ENCODE peak calls at places on chromosomes 16 and 17, in seven cellular contexts. Z is endothelial cell of umbilical vein, F is Karpas-422, M is IMR-90, G is GM23338, O is OCI-LY7, R is PC-9. P is an unnamed sample.

GRCh38 chr17:80031691-80032480 is 3.8 kb downstream of the TBC1D16 start:
- DNase-seq in Z (no peak), F (no peak), M (no peak), G (no peak), O (no peak), R (no peak), P (no peak)

GRCh38 chr16:19701091-19701490 is 16.9 kb downstream of the KNOP1 start:
- DNase-seq in Z (no peak), F (no peak), M (peak), G (no peak), O (no peak), R (no peak), P (no peak)

GRCh38 chr17:50807014-50807413 is 28.4 kb upstream of the WFIKKN2 start:
- DNase-seq in Z (no peak), F (no peak), M (no peak), G (no peak), O (no peak), R (no peak), P (no peak)

GRCh38 chr16:79278506-79278905 is 322.0 kb downstream of the MAF start:
- DNase-seq in Z (no peak), F (no peak), M (no peak), G (no peak), O (peak), R (no peak), P (no peak)

GRCh38 chr17:39962642-39963220 is at the start of gene GSDMA:
- DNase-seq in Z (no peak), F (no peak), M (no peak), G (no peak), O (peak), R (no peak), P (no peak)

GRCh38 chr17:64004903-64005733 is 7.0 kb downstream of the PRR29 start:
- DNase-seq in Z (no peak), F (no peak), M (no peak), G (no peak), O (no peak), R (no peak), P (no peak)

GRCh38 chr17:77323413-77324171 is 182.8 kb downstream of the SEC14L1 start:
- DNase-seq in Z (no peak), F (peak), M (peak), G (no peak), O (peak), R (peak), P (peak)

GRCh38 chr16:28155293-28155692 is 56.5 kb downstream of the XPO6 start:
- DNase-seq in Z (peak), F (no peak), M (peak), G (no peak), O (no peak), R (no peak), P (peak)

GRCh38 chr17:48868916-48869500 is 23.6 kb upstream of the ATP5MC1 start:
- DNase-seq in Z (no peak), F (no peak), M (no peak), G (no peak), O (no peak), R (no peak), P (no peak)

GRCh38 chr17:65000798-65001197 is 55.7 kb downstream of the GNA13 start:
- DNase-seq in Z (no peak), F (no peak), M (no peak), G (no peak), O (no peak), R (no peak), P (no peak)

GRCh38 chr17:39639566-39640458 is 2.9 kb downstream of the STARD3 start:
- DNase-seq in Z (no peak), F (no peak), M (no peak), G (no peak), O (no peak), R (no peak), P (no peak)

GRCh38 chr17:27206447-27206846 is 87.5 kb upstream of the WSB1 start:
- DNase-seq in Z (no peak), F (peak), M (no peak), G (peak), O (peak), R (no peak), P (no peak)

GRCh38 chr17:38453951-38454421 is 25.7 kb downstream of the ARHGAP23 start:
- DNase-seq in Z (no peak), F (no peak), M (peak), G (no peak), O (no peak), R (peak), P (peak)

DNA sequence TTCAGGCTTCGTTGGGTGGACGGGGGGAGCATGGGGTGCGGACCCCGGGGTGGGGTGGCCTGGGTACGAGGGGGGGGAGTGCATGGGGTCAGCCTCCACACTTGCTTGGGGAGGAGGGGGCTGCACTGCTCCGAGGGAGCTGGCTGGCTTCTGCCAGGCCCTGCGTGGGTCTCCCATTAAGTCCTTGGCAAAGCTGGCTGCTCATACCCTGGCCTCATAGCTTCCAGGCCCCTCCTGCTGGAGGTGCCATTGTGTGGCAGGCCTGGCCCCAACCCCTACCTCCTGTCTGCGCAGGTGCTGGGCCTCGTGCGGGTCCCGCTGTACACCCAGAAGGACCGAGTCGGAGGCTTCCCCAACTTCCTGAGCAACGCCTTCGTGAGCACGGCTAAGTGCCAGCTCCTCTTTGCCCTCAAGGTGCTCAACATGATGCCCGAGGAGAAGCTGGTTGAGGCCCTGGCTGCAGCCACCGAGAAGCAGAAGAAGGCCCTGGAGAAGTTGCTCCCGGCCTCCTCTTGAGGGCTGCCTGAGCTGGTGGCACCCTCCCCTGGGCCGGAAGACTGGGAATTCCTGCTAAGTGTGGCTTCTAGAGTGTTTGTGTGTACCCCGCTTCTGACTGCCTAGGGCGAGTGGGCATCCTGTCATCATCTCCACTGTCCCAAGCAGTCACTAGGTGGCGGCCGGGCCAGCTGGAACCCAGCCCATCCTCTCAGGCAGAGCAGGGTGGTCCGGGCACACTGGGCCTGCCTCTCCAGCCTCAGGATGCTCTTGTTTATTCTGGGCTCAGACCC is 1.5 kb downstream of the NUDT16L1 start:
- DNase-seq in Z (no peak), F (no peak), M (no peak), G (no peak), O (no peak), R (no peak), P (no peak)
- H3K4me3 ChIP-seq in Z (peak), F (peak), M (no peak), G (peak), O (peak), R (peak), P (peak)

DNA sequence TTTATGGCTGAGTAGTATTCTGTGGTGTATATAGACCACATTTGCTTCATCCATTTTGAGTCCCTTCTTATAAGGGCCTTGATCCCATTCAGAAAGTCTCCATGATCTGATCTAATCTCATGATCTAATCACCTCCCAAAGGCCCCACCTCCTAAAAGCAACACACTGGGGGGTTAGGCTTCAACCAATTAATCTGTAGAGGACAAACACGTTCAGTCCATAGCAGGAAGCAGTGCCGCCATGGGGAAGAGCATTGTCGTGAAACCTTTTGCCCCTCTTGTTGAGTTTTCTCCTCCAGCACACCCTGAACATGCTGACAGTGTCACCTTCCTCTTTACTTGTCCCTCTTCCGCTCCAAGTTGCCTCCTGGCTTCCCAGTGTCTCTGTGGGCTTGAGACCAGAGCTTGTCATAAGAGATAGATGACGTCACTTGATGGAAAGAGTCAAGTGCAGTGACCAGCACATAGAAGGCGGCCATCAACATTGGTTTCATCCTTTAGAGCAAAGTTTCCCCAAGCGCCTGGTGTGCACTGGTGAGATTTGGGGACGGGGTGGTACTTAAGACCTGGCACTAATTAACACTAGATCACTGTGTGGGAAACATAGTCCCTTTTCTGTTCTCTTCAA is 74.1 kb downstream of the PRKCB start:
- DNase-seq in Z (no peak), F (no peak), M (no peak), G (no peak), O (no peak), R (no peak), P (no peak)
- H3K4me2 ChIP-seq in Z (no peak), F (no peak), M (no peak), G (no peak), O (no peak), R (no peak), P (no peak)

GRCh38 chr17:47231334-47231733 is 22.2 kb downstream of the MYL4 start:
- DNase-seq in Z (no peak), F (peak), M (no peak), G (no peak), O (peak), R (no peak), P (no peak)
- H3K4me3 ChIP-seq in Z (no peak), F (peak), M (no peak), G (no peak), O (peak), R (no peak), P (no peak)

DNA sequence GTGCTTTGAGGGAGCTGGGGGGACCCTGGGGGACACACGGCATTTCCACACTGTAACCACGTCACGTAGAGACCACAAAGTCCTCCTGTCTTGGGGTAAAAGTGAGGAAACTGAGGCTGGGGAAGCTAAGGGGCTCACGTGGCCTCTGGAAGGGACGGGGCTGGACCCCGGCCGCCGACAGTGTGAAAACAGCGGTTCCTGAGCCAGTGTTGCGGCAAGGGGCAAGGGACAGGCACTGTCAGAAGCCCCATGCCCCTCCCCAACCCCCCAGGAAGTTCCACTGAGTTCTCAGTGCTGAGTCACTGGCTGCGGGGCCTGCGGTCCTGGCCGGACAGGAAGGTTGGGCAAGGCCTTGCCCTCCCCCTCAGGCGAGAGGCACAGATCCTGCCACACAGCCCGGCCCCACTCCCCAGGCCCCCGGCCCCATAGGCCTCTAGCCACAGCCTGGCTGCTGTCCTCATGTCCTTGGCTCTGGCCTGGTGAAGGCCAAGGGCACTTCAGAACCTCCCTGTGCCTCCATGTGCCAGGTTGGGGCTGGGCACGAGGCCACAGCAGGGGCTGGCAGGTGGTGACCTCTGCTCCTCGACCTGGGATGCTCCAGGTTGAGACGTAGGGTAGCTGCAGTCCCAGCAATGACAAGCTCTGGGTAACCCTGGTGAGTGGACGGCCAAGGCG is 5.0 kb upstream of the CCDC57 start:
- DNase-seq in Z (peak), F (no peak), M (peak), G (no peak), O (no peak), R (peak), P (peak)
- H3K4me2 ChIP-seq in Z (peak), F (no peak), M (peak), G (no peak), O (no peak), R (peak), P (peak)

DNA sequence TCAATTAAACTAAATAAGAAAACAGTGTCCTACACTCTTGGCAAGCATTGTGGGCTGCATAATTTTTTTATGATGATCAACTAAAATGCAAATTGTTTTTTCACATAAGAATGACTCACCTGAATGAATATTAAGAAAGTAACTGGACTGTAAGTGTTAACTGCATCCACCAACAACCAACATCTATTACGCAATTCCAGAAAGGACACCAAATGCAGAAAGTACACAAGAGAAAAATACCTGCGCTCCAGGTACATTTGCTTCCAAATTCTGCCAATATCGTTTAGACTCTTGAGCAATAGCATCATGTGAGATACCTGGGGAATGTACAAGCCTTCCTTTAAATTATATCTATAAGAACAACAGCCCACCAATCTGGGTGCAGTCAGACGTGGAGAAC is 19.8 kb upstream of the TXNDC11 start:
- DNase-seq in Z (no peak), F (no peak), M (no peak), G (no peak), O (no peak), R (no peak), P (no peak)
- H3K4me3 ChIP-seq in Z (no peak), F (no peak), M (no peak), G (no peak), O (no peak), R (no peak), P (no peak)

GRCh38 chr17:53818894-53819293 is 3.8 kb upstream of the KIF2B start:
- DNase-seq in Z (no peak), F (no peak), M (no peak), G (no peak), O (no peak), R (no peak), P (no peak)
- H3K4me2 ChIP-seq in Z (no peak), F (no peak), M (no peak), G (no peak), O (no peak), R (no peak), P (no peak)

GRCh38 chr17:78403822-78404221 is 25.4 kb downstream of the PGS1 start:
- DNase-seq in Z (no peak), F (no peak), M (no peak), G (no peak), O (no peak), R (no peak), P (no peak)
- H3K4me3 ChIP-seq in Z (no peak), F (no peak), M (no peak), G (no peak), O (no peak), R (no peak), P (no peak)

DNA sequence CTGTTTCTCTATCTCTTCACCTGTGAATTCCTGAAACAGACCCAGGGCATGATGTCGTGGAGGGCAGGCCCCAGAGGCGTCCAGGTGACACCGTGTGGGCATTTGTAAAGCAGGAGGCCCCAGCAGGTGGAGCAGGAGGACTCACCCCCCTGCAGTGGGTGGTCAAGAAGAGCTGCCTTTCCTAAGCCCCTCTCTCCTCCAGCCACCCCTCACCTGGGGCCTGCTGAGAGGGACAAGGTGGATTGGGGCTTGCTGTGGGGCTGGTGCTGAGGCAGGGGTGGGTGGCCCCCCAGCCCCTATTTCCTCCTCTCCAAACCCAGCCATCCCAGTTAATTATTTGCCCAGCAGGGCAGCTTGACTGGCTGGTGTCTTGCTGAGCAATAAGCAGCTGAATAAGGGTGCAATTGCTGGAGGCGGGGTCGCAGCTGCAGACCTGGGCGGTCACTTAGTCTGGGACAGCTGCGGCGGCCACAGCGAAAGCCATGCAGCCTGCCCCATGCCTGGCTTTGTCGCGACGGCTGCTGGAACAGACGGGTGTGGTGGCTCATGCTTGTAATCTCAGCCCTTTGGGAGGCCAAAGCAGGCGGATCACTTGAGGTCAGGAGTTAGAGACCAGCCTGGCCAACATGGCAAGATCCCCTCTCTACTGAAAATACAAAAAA is 56.4 kb downstream of the JPH3 start:
- DNase-seq in Z (no peak), F (no peak), M (no peak), G (no peak), O (no peak), R (no peak), P (no peak)
- H3K4me2 ChIP-seq in Z (no peak), F (no peak), M (no peak), G (peak), O (no peak), R (no peak), P (no peak)

GRCh38 chr17:30808785-30809286 is 15.7 kb downstream of the CRLF3 start:
- DNase-seq in Z (peak), F (peak), M (no peak), G (no peak), O (peak), R (no peak), P (no peak)
- H3K4me3 ChIP-seq in Z (no peak), F (no peak), M (no peak), G (no peak), O (peak), R (no peak), P (no peak)

P was measured in fibroblast of lung.